ENCODE peak calls at places on chromosome 9, in four cellular contexts. R is effector memory CD4-positive, alpha-beta T cell; D is neuronal stem cell; O is H9. Q is an unnamed sample.

GRCh38 chr9:87787735-87788134 is 61.8 kb downstream of the CTSL start:
- DNase-seq in D (no peak), R (no peak), O (no peak), Q (no peak)

GRCh38 chr9:78606011-78606410 is 309.1 kb downstream of the PSAT1 start:
- DNase-seq in R (no peak), O (no peak), D (no peak), Q (no peak)

GRCh38 chr9:21096172-21096900 is 18.6 kb upstream of the IFNB1 start:
- DNase-seq in R (no peak), O (no peak), D (no peak), Q (no peak)

GRCh38 chr9:87521834-87522233 is 24.2 kb downstream of the DAPK1 start:
- DNase-seq in R (no peak), O (no peak), D (no peak), Q (no peak)

GRCh38 chr9:75993434-75993833 is 103.0 kb downstream of the PCSK5 start:
- DNase-seq in R (no peak), O (no peak), D (no peak), Q (no peak)

GRCh38 chr9:27181381-27181780 is 72.4 kb downstream of the TEK start:
- DNase-seq in D (no peak), O (no peak), R (no peak), Q (no peak)

GRCh38 chr9:95197692-95198271 is 119.7 kb downstream of the FANCC start:
- DNase-seq in D (no peak), R (no peak), O (no peak), Q (no peak)

GRCh38 chr9:112555844-112556482 is 69.3 kb downstream of the KIAA1958 start:
- DNase-seq in O (no peak), R (no peak), D (no peak), Q (no peak)

GRCh38 chr9:2158111-2158610 is 143.0 kb downstream of the SMARCA2 start:
- DNase-seq in O (peak; percentile 47), D (no peak), R (peak; percentile 23), Q (peak; percentile 67)

GRCh38 chr9:135858491-135859185 is 48.7 kb downstream of the CAMSAP1 start:
- DNase-seq in O (no peak), D (no peak), R (no peak), Q (no peak)

GRCh38 chr9:84966876-84967830 is 297.6 kb downstream of the NTRK2 start:
- DNase-seq in D (no peak), O (peak; percentile 88), R (no peak), Q (peak; percentile 93)

GRCh38 chr9:137305788-137306545 is 3.9 kb upstream of the NRARP start:
- DNase-seq in D (no peak), O (peak; percentile 38), R (no peak), Q (peak; percentile 65)

GRCh38 chr9:38526571-38526970 is 93.8 kb downstream of the ANKRD18A start:
- DNase-seq in O (no peak), R (no peak), D (no peak), Q (no peak)

GRCh38 chr9:120921751-120922181 is 4.8 kb downstream of the TRAF1 start:
- DNase-seq in D (no peak), R (no peak), O (no peak), Q (no peak)

GRCh38 chr9:101354143-101354764 is 30.6 kb downstream of the BAAT start:
- DNase-seq in D (no peak), O (no peak), R (no peak), Q (no peak)

GRCh38 chr9:34430843-34431437 is 27.4 kb downstream of the FAM219A start:
- DNase-seq in R (no peak), O (peak; percentile 69), D (peak; percentile 72), Q (peak; percentile 89)

GRCh38 chr9:15213249-15213648 is 93.8 kb downstream of the TTC39B start:
- DNase-seq in D (no peak), O (no peak), R (no peak), Q (no peak)

GRCh38 chr9:79254900-79255651 is 316.7 kb upstream of the TLE4 start:
- DNase-seq in O (peak; percentile 44), R (no peak), D (peak; percentile 36), Q (peak; percentile 72)

GRCh38 chr9:114141553-114142548 is 13.5 kb upstream of the COL27A1 start:
- DNase-seq in R (no peak), D (no peak), O (no peak), Q (no peak)

GRCh38 chr9:107548298-107549142 is 59.0 kb upstream of the KLF4 start:
- DNase-seq in D (no peak), R (no peak), O (no peak), Q (no peak)

GRCh38 chr9:13386935-13387667 is 107.6 kb upstream of the MPDZ start:
- DNase-seq in O (no peak), D (no peak), R (no peak), Q (no peak)

GRCh38 chr9:128735373-128735772 is 11.4 kb upstream of the ZDHHC12 start:
- DNase-seq in R (no peak), D (no peak), O (no peak), Q (no peak)

GRCh38 chr9:125238127-125238914 is 2.8 kb downstream of the HSPA5 start:
- DNase-seq in R (no peak), O (no peak), D (no peak), Q (no peak)

GRCh38 chr9:137217276-137218211 is 4.5 kb downstream of the RNF208 start:
- DNase-seq in D (no peak), O (peak; percentile 89), R (no peak), Q (peak; percentile 93)

GRCh38 chr9:93949694-93950449 is 5.3 kb downstream of the BARX1 start:
- DNase-seq in R (no peak), D (no peak), O (peak; percentile 74), Q (peak; percentile 79)

GRCh38 chr9:113798062-113799030 is 77.8 kb upstream of the ZNF618 start:
- DNase-seq in O (no peak), D (no peak), R (no peak), Q (no peak)

GRCh38 chr9:128887049-128887448 is 5.1 kb downstream of the LRRC8A start:
- DNase-seq in D (no peak), O (no peak), R (no peak), Q (no peak)

GRCh38 chr9:107883496-107884120 is 394.0 kb upstream of the KLF4 start:
- DNase-seq in R (no peak), O (no peak), D (no peak), Q (no peak)

GRCh38 chr9:76255781-76256455 is 138.3 kb downstream of the RFK start:
- DNase-seq in D (no peak), O (no peak), R (no peak), Q (no peak)

GRCh38 chr9:115208503-115208902 is 90.5 kb upstream of the TNC start:
- DNase-seq in R (no peak), O (no peak), D (no peak), Q (no peak)

GRCh38 chr9:133953621-133953975 is 38.5 kb downstream of the VAV2 start:
- DNase-seq in R (no peak), O (no peak), D (no peak), Q (no peak)
- H3K27ac ChIP-seq in R (no peak overlapping the region), O (no peak overlapping the region), D (no peak overlapping the region), Q (no peak overlapping the region)

GRCh38 chr9:70111042-70111602 is 67.5 kb downstream of the MAMDC2 start:
- DNase-seq in O (peak; percentile 85), R (peak; percentile 19), D (peak; percentile 77), Q (peak; percentile 93)
- H3K4me1 ChIP-seq in O (peaks cover 10% of the 10 kb centered on the region), R (no peaks in the 10 kb centered on the region), D (no peaks in the 10 kb centered on the region), Q (peaks cover 3% of the 10 kb centered on the region)

GRCh38 chr9:111482656-111483418 is 1.3 kb downstream of the ECPAS start:
- DNase-seq in D (peak; percentile 71), R (peak; percentile 34), O (peak; percentile 78), Q (peak; percentile 91)
- H3K27ac ChIP-seq in D (peak overlapping the region; percentile 97), R (peak overlapping the region; percentile 86), O (peak overlapping the region; percentile 18), Q (peak overlapping the region; percentile 84)

GRCh38 chr9:122922713-122923112 is 8.6 kb downstream of the ZBTB26 start:
- DNase-seq in D (no peak), O (no peak), R (no peak), Q (no peak)
- H3K4me1 ChIP-seq in D (no peaks in the 10 kb centered on the region), O (peaks cover 7% of the 10 kb centered on the region), R (no peaks in the 10 kb centered on the region), Q (no peaks in the 10 kb centered on the region)